ENCODE peak calls at places on chromosomes 1 and 21, in four cellular contexts. V is epithelial cell of esophagus, D is astrocyte of the spinal cord, U is Ammon's horn. I is an unnamed sample.
A peak's percentile ranks its signal among the peaks of the same experiment; 100 is the strongest.

GRCh38 chr1:244161111-244161510 is 110.0 kb downstream of the ZBTB18 start:
- DNase-seq in V (no peak), D (no peak), U (no peak), I (no peak)

GRCh38 chr1:5273280-5274003 is 619.0 kb downstream of the AJAP1 start:
- DNase-seq in V (no peak), D (no peak), U (peak; percentile 35), I (no peak)

GRCh38 chr1:186662752-186663151 is 17.5 kb downstream of the PTGS2 start:
- DNase-seq in V (peak; percentile 90), D (no peak), U (no peak), I (no peak)

GRCh38 chr21:37005548-37006242 is 807 bp upstream of the RIPPLY3 start:
- DNase-seq in V (no peak), D (no peak), U (no peak), I (no peak)

GRCh38 chr1:62294211-62294610 is 25.0 kb downstream of the KANK4 start:
- DNase-seq in V (peak; percentile 25), D (peak; percentile 27), U (peak; percentile 31), I (no peak)

GRCh38 chr1:69985901-69986439 is 219.4 kb downstream of the LRRC40 start:
- DNase-seq in V (no peak), D (no peak), U (no peak), I (no peak)

GRCh38 chr1:3675436-3675835 is 23.1 kb downstream of the TP73 start:
- DNase-seq in V (no peak), D (no peak), U (no peak), I (no peak)

GRCh38 chr1:181310560-181310959 is 172.8 kb upstream of the CACNA1E start:
- DNase-seq in V (no peak), D (no peak), U (no peak), I (no peak)

GRCh38 chr1:177825276-177825903 is 144.5 kb downstream of the SEC16B start:
- DNase-seq in V (no peak), D (no peak), U (no peak), I (no peak)

GRCh38 chr1:180981596-180982387 is 40.9 kb downstream of the STX6 start:
- DNase-seq in V (no peak), D (peak; percentile 78), U (peak; percentile 35), I (no peak)

GRCh38 chr1:212749924-212750535 is 41.5 kb downstream of the NSL1 start:
- DNase-seq in V (peak; percentile 75), D (peak; percentile 70), U (peak; percentile 43), I (peak; percentile 53)

GRCh38 chr1:9388628-9389184 is 96.0 kb downstream of the SPSB1 start:
- DNase-seq in V (no peak), D (peak; percentile 52), U (no peak), I (no peak)

GRCh38 chr1:111354584-111354983 is 63.9 kb downstream of the CHIA start:
- DNase-seq in V (no peak), D (no peak), U (no peak), I (no peak)

GRCh38 chr1:115214098-115214497 is 124.0 kb downstream of the NGF start:
- DNase-seq in V (no peak), D (no peak), U (no peak), I (no peak)

GRCh38 chr1:86530211-86530610 is 16.7 kb upstream of the CLCA4 start:
- DNase-seq in V (no peak), D (no peak), U (no peak), I (no peak)

GRCh38 chr1:186188004-186188539 is 187.0 kb downstream of the TPR start:
- DNase-seq in V (peak; percentile 97), D (peak; percentile 93), U (no peak), I (no peak)

GRCh38 chr1:86703696-86704455 is 500 bp upstream of the SH3GLB1 start:
- DNase-seq in V (peak; percentile 22), D (no peak), U (peak; percentile 70), I (peak; percentile 75)